ENCODE peak calls at places on chromosomes 6 and 20, in eight cellular contexts. One of them, this sample, is unnamed.

GRCh38 chr6:154232013-154232920 is 124.3 kb downstream of the IPCEF1 start:
- DNase-seq in activated naive CD8-positive, alpha-beta T cell treated with anti-CD3 and anti-CD28 coated beads, Interleukin-2, amount 50 U/mL, for 16 hours: no peak
- DNase-seq in activated CD8-positive, alpha-beta memory T cell treated with anti-CD3 and anti-CD28 coated beads, Interleukin-2, amount 10 ng/mL, durations not matched to agents 7 days and 5 days: no peak
- DNase-seq in thoracic aorta: no peak
- DNase-seq in pancreas: no peak
- DNase-seq in NK-92 treated with Interleukin-12 subunit alpha and Interleukin-12 subunit beta, amount 100 ng/mL, for 24 hours: no peak
- DNase-seq in HT-29: no peak
- DNase-seq in skeletal muscle cell: no peak
- DNase-seq in this sample: no peak

GRCh38 chr20:24694157-24694726 is 224.8 kb downstream of the SYNDIG1 start:
- DNase-seq in activated naive CD8-positive, alpha-beta T cell treated with anti-CD3 and anti-CD28 coated beads, Interleukin-2, amount 50 U/mL, for 16 hours: no peak
- DNase-seq in activated CD8-positive, alpha-beta memory T cell treated with anti-CD3 and anti-CD28 coated beads, Interleukin-2, amount 10 ng/mL, durations not matched to agents 7 days and 5 days: peak
- DNase-seq in thoracic aorta: no peak
- DNase-seq in pancreas: no peak
- DNase-seq in NK-92 treated with Interleukin-12 subunit alpha and Interleukin-12 subunit beta, amount 100 ng/mL, for 24 hours: no peak
- DNase-seq in HT-29: no peak
- DNase-seq in skeletal muscle cell: no peak
- DNase-seq in this sample: no peak

GRCh38 chr6:113258771-113259170 is 598.4 kb upstream of the MARCKS start:
- DNase-seq in activated naive CD8-positive, alpha-beta T cell treated with anti-CD3 and anti-CD28 coated beads, Interleukin-2, amount 50 U/mL, for 16 hours: no peak
- DNase-seq in activated CD8-positive, alpha-beta memory T cell treated with anti-CD3 and anti-CD28 coated beads, Interleukin-2, amount 10 ng/mL, durations not matched to agents 7 days and 5 days: no peak
- DNase-seq in thoracic aorta: no peak
- DNase-seq in pancreas: no peak
- DNase-seq in NK-92 treated with Interleukin-12 subunit alpha and Interleukin-12 subunit beta, amount 100 ng/mL, for 24 hours: no peak
- DNase-seq in HT-29: no peak
- DNase-seq in skeletal muscle cell: no peak
- DNase-seq in this sample: no peak

GRCh38 chr6:166541366-166541765 is 45.1 kb downstream of the RAMACL start:
- DNase-seq in activated naive CD8-positive, alpha-beta T cell treated with anti-CD3 and anti-CD28 coated beads, Interleukin-2, amount 50 U/mL, for 16 hours: no peak
- DNase-seq in activated CD8-positive, alpha-beta memory T cell treated with anti-CD3 and anti-CD28 coated beads, Interleukin-2, amount 10 ng/mL, durations not matched to agents 7 days and 5 days: no peak
- DNase-seq in thoracic aorta: no peak
- DNase-seq in pancreas: no peak
- DNase-seq in NK-92 treated with Interleukin-12 subunit alpha and Interleukin-12 subunit beta, amount 100 ng/mL, for 24 hours: no peak
- DNase-seq in HT-29: no peak
- DNase-seq in skeletal muscle cell: no peak
- DNase-seq in this sample: no peak

GRCh38 chr6:11890209-11890608 is 111.6 kb upstream of the ADTRP start:
- DNase-seq in activated naive CD8-positive, alpha-beta T cell treated with anti-CD3 and anti-CD28 coated beads, Interleukin-2, amount 50 U/mL, for 16 hours: no peak
- DNase-seq in activated CD8-positive, alpha-beta memory T cell treated with anti-CD3 and anti-CD28 coated beads, Interleukin-2, amount 10 ng/mL, durations not matched to agents 7 days and 5 days: no peak
- DNase-seq in thoracic aorta: no peak
- DNase-seq in pancreas: no peak
- DNase-seq in NK-92 treated with Interleukin-12 subunit alpha and Interleukin-12 subunit beta, amount 100 ng/mL, for 24 hours: no peak
- DNase-seq in HT-29: no peak
- DNase-seq in skeletal muscle cell: no peak
- DNase-seq in this sample: no peak

GRCh38 chr6:37741757-37742400 is 44.2 kb upstream of the MDGA1 start:
- DNase-seq in activated naive CD8-positive, alpha-beta T cell treated with anti-CD3 and anti-CD28 coated beads, Interleukin-2, amount 50 U/mL, for 16 hours: no peak
- DNase-seq in activated CD8-positive, alpha-beta memory T cell treated with anti-CD3 and anti-CD28 coated beads, Interleukin-2, amount 10 ng/mL, durations not matched to agents 7 days and 5 days: no peak
- DNase-seq in thoracic aorta: no peak
- DNase-seq in pancreas: peak
- DNase-seq in NK-92 treated with Interleukin-12 subunit alpha and Interleukin-12 subunit beta, amount 100 ng/mL, for 24 hours: no peak
- DNase-seq in HT-29: peak
- DNase-seq in skeletal muscle cell: no peak
- DNase-seq in this sample: no peak

GRCh38 chr6:33344771-33345697 is 27.5 kb upstream of the ZBTB22 start:
- DNase-seq in activated naive CD8-positive, alpha-beta T cell treated with anti-CD3 and anti-CD28 coated beads, Interleukin-2, amount 50 U/mL, for 16 hours: peak
- DNase-seq in activated CD8-positive, alpha-beta memory T cell treated with anti-CD3 and anti-CD28 coated beads, Interleukin-2, amount 10 ng/mL, durations not matched to agents 7 days and 5 days: peak
- DNase-seq in thoracic aorta: peak
- DNase-seq in pancreas: no peak
- DNase-seq in NK-92 treated with Interleukin-12 subunit alpha and Interleukin-12 subunit beta, amount 100 ng/mL, for 24 hours: peak
- DNase-seq in HT-29: peak
- DNase-seq in skeletal muscle cell: peak
- DNase-seq in this sample: peak

GRCh38 chr6:121260651-121261102 is 73.6 kb downstream of the TBC1D32 start:
- DNase-seq in activated naive CD8-positive, alpha-beta T cell treated with anti-CD3 and anti-CD28 coated beads, Interleukin-2, amount 50 U/mL, for 16 hours: no peak
- DNase-seq in activated CD8-positive, alpha-beta memory T cell treated with anti-CD3 and anti-CD28 coated beads, Interleukin-2, amount 10 ng/mL, durations not matched to agents 7 days and 5 days: no peak
- DNase-seq in thoracic aorta: no peak
- DNase-seq in pancreas: no peak
- DNase-seq in NK-92 treated with Interleukin-12 subunit alpha and Interleukin-12 subunit beta, amount 100 ng/mL, for 24 hours: no peak
- DNase-seq in HT-29: no peak
- DNase-seq in skeletal muscle cell: peak
- DNase-seq in this sample: no peak

GRCh38 chr6:137830562-137830961 is 36.5 kb upstream of the TNFAIP3 start:
- DNase-seq in activated naive CD8-positive, alpha-beta T cell treated with anti-CD3 and anti-CD28 coated beads, Interleukin-2, amount 50 U/mL, for 16 hours: no peak
- DNase-seq in activated CD8-positive, alpha-beta memory T cell treated with anti-CD3 and anti-CD28 coated beads, Interleukin-2, amount 10 ng/mL, durations not matched to agents 7 days and 5 days: no peak
- DNase-seq in thoracic aorta: no peak
- DNase-seq in pancreas: no peak
- DNase-seq in NK-92 treated with Interleukin-12 subunit alpha and Interleukin-12 subunit beta, amount 100 ng/mL, for 24 hours: no peak
- DNase-seq in HT-29: no peak
- DNase-seq in skeletal muscle cell: no peak
- DNase-seq in this sample: no peak

GRCh38 chr20:39397646-39398045 is 435.5 kb downstream of the DHX35 start:
- DNase-seq in activated naive CD8-positive, alpha-beta T cell treated with anti-CD3 and anti-CD28 coated beads, Interleukin-2, amount 50 U/mL, for 16 hours: no peak
- DNase-seq in activated CD8-positive, alpha-beta memory T cell treated with anti-CD3 and anti-CD28 coated beads, Interleukin-2, amount 10 ng/mL, durations not matched to agents 7 days and 5 days: no peak
- DNase-seq in thoracic aorta: no peak
- DNase-seq in pancreas: no peak
- DNase-seq in NK-92 treated with Interleukin-12 subunit alpha and Interleukin-12 subunit beta, amount 100 ng/mL, for 24 hours: no peak
- DNase-seq in HT-29: no peak
- DNase-seq in skeletal muscle cell: no peak
- DNase-seq in this sample: no peak

GRCh38 chr6:18371010-18371409 is 16.1 kb upstream of the RNF144B start:
- DNase-seq in activated naive CD8-positive, alpha-beta T cell treated with anti-CD3 and anti-CD28 coated beads, Interleukin-2, amount 50 U/mL, for 16 hours: no peak
- DNase-seq in activated CD8-positive, alpha-beta memory T cell treated with anti-CD3 and anti-CD28 coated beads, Interleukin-2, amount 10 ng/mL, durations not matched to agents 7 days and 5 days: no peak
- DNase-seq in thoracic aorta: no peak
- DNase-seq in pancreas: no peak
- DNase-seq in NK-92 treated with Interleukin-12 subunit alpha and Interleukin-12 subunit beta, amount 100 ng/mL, for 24 hours: no peak
- DNase-seq in HT-29: no peak
- DNase-seq in skeletal muscle cell: no peak
- DNase-seq in this sample: no peak

GRCh38 chr20:57072184-57072583 is 194.3 kb downstream of the BMP7 start:
- DNase-seq in activated naive CD8-positive, alpha-beta T cell treated with anti-CD3 and anti-CD28 coated beads, Interleukin-2, amount 50 U/mL, for 16 hours: no peak
- DNase-seq in activated CD8-positive, alpha-beta memory T cell treated with anti-CD3 and anti-CD28 coated beads, Interleukin-2, amount 10 ng/mL, durations not matched to agents 7 days and 5 days: no peak
- DNase-seq in thoracic aorta: no peak
- DNase-seq in pancreas: no peak
- DNase-seq in NK-92 treated with Interleukin-12 subunit alpha and Interleukin-12 subunit beta, amount 100 ng/mL, for 24 hours: no peak
- DNase-seq in HT-29: no peak
- DNase-seq in skeletal muscle cell: no peak
- DNase-seq in this sample: no peak

GRCh38 chr6:85403331-85404015 is 46.4 kb upstream of the NT5E start:
- DNase-seq in activated naive CD8-positive, alpha-beta T cell treated with anti-CD3 and anti-CD28 coated beads, Interleukin-2, amount 50 U/mL, for 16 hours: no peak
- DNase-seq in activated CD8-positive, alpha-beta memory T cell treated with anti-CD3 and anti-CD28 coated beads, Interleukin-2, amount 10 ng/mL, durations not matched to agents 7 days and 5 days: no peak
- DNase-seq in thoracic aorta: no peak
- DNase-seq in pancreas: no peak
- DNase-seq in NK-92 treated with Interleukin-12 subunit alpha and Interleukin-12 subunit beta, amount 100 ng/mL, for 24 hours: no peak
- DNase-seq in HT-29: peak
- DNase-seq in skeletal muscle cell: peak
- DNase-seq in this sample: no peak

GRCh38 chr20:64261138-64261537 is 5.6 kb downstream of the PCMTD2 start:
- DNase-seq in activated naive CD8-positive, alpha-beta T cell treated with anti-CD3 and anti-CD28 coated beads, Interleukin-2, amount 50 U/mL, for 16 hours: no peak
- DNase-seq in activated CD8-positive, alpha-beta memory T cell treated with anti-CD3 and anti-CD28 coated beads, Interleukin-2, amount 10 ng/mL, durations not matched to agents 7 days and 5 days: no peak
- DNase-seq in thoracic aorta: no peak
- DNase-seq in pancreas: no peak
- DNase-seq in NK-92 treated with Interleukin-12 subunit alpha and Interleukin-12 subunit beta, amount 100 ng/mL, for 24 hours: no peak
- DNase-seq in HT-29: no peak
- DNase-seq in skeletal muscle cell: peak
- DNase-seq in this sample: peak

GRCh38 chr20:36217226-36217625 is 19.1 kb upstream of the AAR2 start:
- DNase-seq in activated naive CD8-positive, alpha-beta T cell treated with anti-CD3 and anti-CD28 coated beads, Interleukin-2, amount 50 U/mL, for 16 hours: no peak
- DNase-seq in activated CD8-positive, alpha-beta memory T cell treated with anti-CD3 and anti-CD28 coated beads, Interleukin-2, amount 10 ng/mL, durations not matched to agents 7 days and 5 days: no peak
- DNase-seq in thoracic aorta: no peak
- DNase-seq in pancreas: no peak
- DNase-seq in NK-92 treated with Interleukin-12 subunit alpha and Interleukin-12 subunit beta, amount 100 ng/mL, for 24 hours: no peak
- DNase-seq in HT-29: peak
- DNase-seq in skeletal muscle cell: no peak
- DNase-seq in this sample: no peak

GRCh38 chr20:61902213-61902869 is 163.3 kb downstream of the TAF4 start:
- DNase-seq in activated naive CD8-positive, alpha-beta T cell treated with anti-CD3 and anti-CD28 coated beads, Interleukin-2, amount 50 U/mL, for 16 hours: no peak
- DNase-seq in activated CD8-positive, alpha-beta memory T cell treated with anti-CD3 and anti-CD28 coated beads, Interleukin-2, amount 10 ng/mL, durations not matched to agents 7 days and 5 days: no peak
- DNase-seq in thoracic aorta: no peak
- DNase-seq in pancreas: peak
- DNase-seq in NK-92 treated with Interleukin-12 subunit alpha and Interleukin-12 subunit beta, amount 100 ng/mL, for 24 hours: no peak
- DNase-seq in HT-29: peak
- DNase-seq in skeletal muscle cell: no peak
- DNase-seq in this sample: no peak

GRCh38 chr6:82924799-82925535 is 140.7 kb downstream of the UBE3D start:
- DNase-seq in activated naive CD8-positive, alpha-beta T cell treated with anti-CD3 and anti-CD28 coated beads, Interleukin-2, amount 50 U/mL, for 16 hours: no peak
- DNase-seq in activated CD8-positive, alpha-beta memory T cell treated with anti-CD3 and anti-CD28 coated beads, Interleukin-2, amount 10 ng/mL, durations not matched to agents 7 days and 5 days: no peak
- DNase-seq in thoracic aorta: no peak
- DNase-seq in pancreas: no peak
- DNase-seq in NK-92 treated with Interleukin-12 subunit alpha and Interleukin-12 subunit beta, amount 100 ng/mL, for 24 hours: no peak
- DNase-seq in HT-29: no peak
- DNase-seq in skeletal muscle cell: peak
- DNase-seq in this sample: no peak

GRCh38 chr20:4563534-4563933 is 158.2 kb upstream of the PRND start:
- DNase-seq in activated naive CD8-positive, alpha-beta T cell treated with anti-CD3 and anti-CD28 coated beads, Interleukin-2, amount 50 U/mL, for 16 hours: no peak
- DNase-seq in activated CD8-positive, alpha-beta memory T cell treated with anti-CD3 and anti-CD28 coated beads, Interleukin-2, amount 10 ng/mL, durations not matched to agents 7 days and 5 days: no peak
- DNase-seq in thoracic aorta: no peak
- DNase-seq in pancreas: no peak
- DNase-seq in NK-92 treated with Interleukin-12 subunit alpha and Interleukin-12 subunit beta, amount 100 ng/mL, for 24 hours: no peak
- DNase-seq in HT-29: peak
- DNase-seq in skeletal muscle cell: no peak
- DNase-seq in this sample: no peak

GRCh38 chr6:3032986-3033385 is 33.3 kb downstream of the NQO2 start:
- DNase-seq in activated naive CD8-positive, alpha-beta T cell treated with anti-CD3 and anti-CD28 coated beads, Interleukin-2, amount 50 U/mL, for 16 hours: no peak
- DNase-seq in activated CD8-positive, alpha-beta memory T cell treated with anti-CD3 and anti-CD28 coated beads, Interleukin-2, amount 10 ng/mL, durations not matched to agents 7 days and 5 days: no peak
- DNase-seq in thoracic aorta: no peak
- DNase-seq in pancreas: no peak
- DNase-seq in NK-92 treated with Interleukin-12 subunit alpha and Interleukin-12 subunit beta, amount 100 ng/mL, for 24 hours: no peak
- DNase-seq in HT-29: no peak
- DNase-seq in skeletal muscle cell: no peak
- DNase-seq in this sample: no peak

GRCh38 chr6:34176261-34177031 is 30.6 kb upstream of the GRM4 start:
- DNase-seq in activated naive CD8-positive, alpha-beta T cell treated with anti-CD3 and anti-CD28 coated beads, Interleukin-2, amount 50 U/mL, for 16 hours: no peak
- DNase-seq in activated CD8-positive, alpha-beta memory T cell treated with anti-CD3 and anti-CD28 coated beads, Interleukin-2, amount 10 ng/mL, durations not matched to agents 7 days and 5 days: no peak
- DNase-seq in thoracic aorta: no peak
- DNase-seq in pancreas: no peak
- DNase-seq in NK-92 treated with Interleukin-12 subunit alpha and Interleukin-12 subunit beta, amount 100 ng/mL, for 24 hours: no peak
- DNase-seq in HT-29: no peak
- DNase-seq in skeletal muscle cell: no peak
- DNase-seq in this sample: no peak

GRCh38 chr6:155599571-155599970 is 143.9 kb upstream of the NOX3 start:
- DNase-seq in activated naive CD8-positive, alpha-beta T cell treated with anti-CD3 and anti-CD28 coated beads, Interleukin-2, amount 50 U/mL, for 16 hours: no peak
- DNase-seq in activated CD8-positive, alpha-beta memory T cell treated with anti-CD3 and anti-CD28 coated beads, Interleukin-2, amount 10 ng/mL, durations not matched to agents 7 days and 5 days: no peak
- DNase-seq in thoracic aorta: no peak
- DNase-seq in pancreas: no peak
- DNase-seq in NK-92 treated with Interleukin-12 subunit alpha and Interleukin-12 subunit beta, amount 100 ng/mL, for 24 hours: no peak
- DNase-seq in HT-29: peak
- DNase-seq in skeletal muscle cell: no peak
- DNase-seq in this sample: no peak

GRCh38 chr6:106746660-106747059 is 117.3 kb downstream of the QRSL1 start:
- DNase-seq in activated naive CD8-positive, alpha-beta T cell treated with anti-CD3 and anti-CD28 coated beads, Interleukin-2, amount 50 U/mL, for 16 hours: no peak
- DNase-seq in activated CD8-positive, alpha-beta memory T cell treated with anti-CD3 and anti-CD28 coated beads, Interleukin-2, amount 10 ng/mL, durations not matched to agents 7 days and 5 days: no peak
- DNase-seq in thoracic aorta: no peak
- DNase-seq in pancreas: no peak
- DNase-seq in NK-92 treated with Interleukin-12 subunit alpha and Interleukin-12 subunit beta, amount 100 ng/mL, for 24 hours: no peak
- DNase-seq in HT-29: peak
- DNase-seq in skeletal muscle cell: peak
- DNase-seq in this sample: no peak

This sample was measured in tibial nerve.